ENCODE peak calls at places on chromosomes 7 and 10, in four cellular contexts. C, R, I and T are unnamed samples.

GRCh38 chr7:67019562-67020390 is 23.1 kb downstream of the TYW1 start:
- DNase-seq in C (no peak), R (peak), I (no peak), T (no peak)

GRCh38 chr7:12951397-12951801 is 264.0 kb downstream of the ARL4A start:
- DNase-seq in C (no peak), R (no peak), I (no peak), T (no peak)

GRCh38 chr10:61912981-61913380 is 11.5 kb downstream of the ARID5B start:
- DNase-seq in C (no peak), R (no peak), I (no peak), T (no peak)

GRCh38 chr10:73625004-73625883 is 16.0 kb downstream of the MYOZ1 start:
- DNase-seq in C (no peak), R (no peak), I (peak), T (peak)

GRCh38 chr10:25338271-25338670 is 163.5 kb downstream of the GPR158 start:
- DNase-seq in C (no peak), R (no peak), I (no peak), T (no peak)

GRCh38 chr10:29585488-29585976 is 49.2 kb downstream of the SVIL start:
- DNase-seq in C (no peak), R (no peak), I (no peak), T (no peak)

GRCh38 chr7:107020400-107020799 is 24.1 kb upstream of the PRKAR2B start:
- DNase-seq in C (no peak), R (no peak), I (no peak), T (no peak)

GRCh38 chr7:44216521-44217030 is 15.8 kb downstream of the YKT6 start:
- DNase-seq in C (no peak), R (no peak), I (no peak), T (no peak)

GRCh38 chr7:44477955-44478354 is 12.5 kb downstream of the NUDCD3 start:
- DNase-seq in C (no peak), R (no peak), I (no peak), T (no peak)

GRCh38 chr7:645606-646005 is 80.9 kb upstream of the DNAAF5 start:
- DNase-seq in C (no peak), R (no peak), I (no peak), T (no peak)

GRCh38 chr10:132165416-132165980 is 21.2 kb upstream of the DPYSL4 start:
- DNase-seq in C (no peak), R (no peak), I (no peak), T (no peak)

GRCh38 chr10:110535958-110536891 is 31.3 kb upstream of the SMC3 start:
- DNase-seq in C (peak), R (no peak), I (peak), T (peak)

GRCh38 chr7:78863248-78863647 is 590.2 kb downstream of the MAGI2 start:
- DNase-seq in C (no peak), R (no peak), I (no peak), T (no peak)

GRCh38 chr10:126092806-126093205 is 196.4 kb downstream of the FANK1 start:
- DNase-seq in C (no peak), R (no peak), I (no peak), T (no peak)

GRCh38 chr7:52715701-52716100 is 319.7 kb upstream of the POM121L12 start:
- DNase-seq in C (no peak), R (no peak), I (no peak), T (no peak)

GRCh38 chr10:70284542-70285150 is 842 bp upstream of the NPFFR1 start:
- DNase-seq in C (no peak), R (no peak), I (no peak), T (no peak)

GRCh38 chr7:146094356-146094755 is 22.2 kb upstream of the CNTNAP2 start:
- DNase-seq in C (no peak), R (no peak), I (no peak), T (no peak)

GRCh38 chr10:70538731-70539338 is 60.3 kb downstream of the PALD1 start:
- DNase-seq in C (no peak), R (no peak), I (no peak), T (no peak)